ENCODE peak calls at places on chromosome X, in six cellular contexts. F, Q, H, J, G and S are unnamed samples. For H3K9me3, the result is how much of the 10 kb centered on the place peaks cover.

GRCh38 chrX:34406580-34406979 is 250.5 kb downstream of the TMEM47 start:
- DNase-seq in Q (no peak), J (no peak), H (no peak), G (no peak), F (no peak), S (no peak)

GRCh38 chrX:123899701-123900100 is 39.8 kb downstream of the XIAP start:
- DNase-seq in J (no peak), H (no peak), Q (no peak), F (no peak), G (no peak), S (no peak)

GRCh38 chrX:148381603-148382002 is 118.8 kb upstream of the AFF2 start:
- DNase-seq in Q (no peak), H (no peak), G (no peak), J (no peak), F (no peak), S (no peak)

GRCh38 chrX:54473993-54474859 is 21.8 kb downstream of the FGD1 start:
- DNase-seq in G (no peak), J (no peak), H (no peak), Q (no peak), F (no peak), S (no peak)

GRCh38 chrX:39675619-39676018 is 422.1 kb downstream of the BCOR start:
- DNase-seq in J (no peak), Q (no peak), G (no peak), H (peak), F (peak), S (no peak)

GRCh38 chrX:57918750-57919436 is 8.6 kb upstream of the ZXDA start:
- DNase-seq in G (no peak), J (no peak), Q (no peak), H (no peak), F (peak), S (peak)

GRCh38 chrX:53184836-53185235 is 40.2 kb downstream of the KDM5C start:
- DNase-seq in J (no peak), G (no peak), Q (no peak), F (no peak), H (no peak), S (no peak)

GRCh38 chrX:9340619-9341304 is 124.1 kb upstream of the TBL1X start:
- DNase-seq in G (peak), J (peak), F (peak), Q (no peak), H (peak), S (peak)

GRCh38 chrX:69539437-69539836 is 35.3 kb downstream of the NALF2 start:
- DNase-seq in J (no peak), F (no peak), Q (no peak), H (no peak), G (no peak), S (no peak)

GRCh38 chrX:38558681-38559080 is 2.7 kb upstream of the TSPAN7 start:
- DNase-seq in H (no peak), F (no peak), Q (no peak), G (no peak), J (no peak), S (no peak)

GRCh38 chrX:24282381-24283121 is 31.3 kb downstream of the SUPT20HL2 start:
- DNase-seq in Q (no peak), H (peak), G (no peak), F (no peak), J (no peak), S (no peak)

GRCh38 chrX:118823263-118824172 is at the start of gene ZCCHC12:
- DNase-seq in H (no peak), J (peak), Q (peak), F (peak), G (peak), S (peak)

GRCh38 chrX:57821703-57822375 is 88.4 kb downstream of the ZXDA start:
- DNase-seq in F (no peak), H (no peak), G (peak), J (no peak), Q (peak), S (peak)

GRCh38 chrX:117996918-117997480 is 119.6 kb downstream of the KLHL13 start:
- DNase-seq in G (no peak), Q (no peak), J (no peak), H (no peak), F (no peak), S (no peak)

GRCh38 chrX:154545673-154546274 is 872 bp downstream of the G6PD start:
- DNase-seq in F (no peak), J (no peak), Q (no peak), G (no peak), H (no peak), S (no peak)

GRCh38 chrX:38732866-38733265 is 68.4 kb upstream of the MID1IP1 start:
- DNase-seq in H (no peak), J (no peak), F (no peak), Q (no peak), G (no peak), S (no peak)

GRCh38 chrX:125378205-125378604 is 58.5 kb downstream of the TEX13C start:
- DNase-seq in G (no peak), F (no peak), H (no peak), J (no peak), Q (no peak), S (no peak)

GRCh38 chrX:47513697-47514085 is 30.7 kb upstream of the ZNF41 start:
- DNase-seq in G (no peak), Q (no peak), J (no peak), H (no peak), F (no peak), S (no peak)

GRCh38 chrX:19198448-19198847 is 76.2 kb upstream of the ADGRG2 start:
- DNase-seq in H (no peak), F (no peak), J (no peak), Q (no peak), G (no peak), S (no peak)

GRCh38 chrX:112851806-112852205 is 11.2 kb upstream of the AMOT start:
- DNase-seq in H (no peak), J (no peak), F (no peak), G (no peak), Q (no peak), S (no peak)

GRCh38 chrX:136754641-136755040 is 26.1 kb downstream of the ARHGEF6 start:
- DNase-seq in J (no peak), Q (no peak), G (peak), F (peak), H (peak), S (no peak)

GRCh38 chrX:103101280-103102042 is 8.5 kb upstream of the NXF3 start:
- DNase-seq in H (no peak), G (no peak), F (no peak), Q (no peak), J (no peak), S (no peak)

GRCh38 chrX:20718592-20718991 is 451.9 kb upstream of the RPS6KA3 start:
- DNase-seq in H (no peak), G (no peak), F (no peak), Q (peak), J (no peak), S (no peak)

GRCh38 chrX:2697741-2698294 is 6.7 kb downstream of the CD99 start:
- DNase-seq in Q (no peak), H (no peak), J (no peak), G (no peak), F (no peak), S (no peak)

GRCh38 chrX:74492720-74493201 is 71.5 kb downstream of the SLC16A2 start:
- DNase-seq in Q (peak), G (no peak), J (peak), F (no peak), H (no peak), S (no peak)

GRCh38 chrX:119488749-119489148 is 20.5 kb downstream of the SLC25A5 start:
- DNase-seq in Q (no peak), J (peak), F (peak), G (peak), H (peak), S (no peak)

GRCh38 chrX:43493751-43494150 is 162.3 kb upstream of the MAOA start:
- DNase-seq in J (no peak), F (no peak), H (no peak), G (no peak), Q (no peak), S (no peak)

GRCh38 chrX:150790021-150790420 is 96.8 kb downstream of the MTMR1 start:
- DNase-seq in H (no peak), F (no peak), G (no peak), J (no peak), Q (no peak), S (no peak)

GRCh38 chrX:140500427-140500826 is 4.4 kb downstream of the SOX3 start:
- DNase-seq in J (no peak), Q (no peak), H (no peak), G (no peak), F (no peak), S (no peak)

GRCh38 chrX:120570201-120570600 is 9.4 kb upstream of the CUL4B start:
- DNase-seq in F (no peak), Q (no peak), H (no peak), G (no peak), J (no peak), S (no peak)

GRCh38 chrX:153725832-153726285 is 1.2 kb downstream of the ABCD1 start:
- DNase-seq in H (no peak), F (peak), G (no peak), Q (no peak), J (no peak), S (no peak)

GRCh38 chrX:46588263-46588662 is 14.7 kb downstream of the CHST7 start:
- DNase-seq in F (peak), J (peak), G (no peak), Q (no peak), H (peak), S (no peak)

GRCh38 chrX:67435536-67435935 is 108.3 kb upstream of the AR start:
- DNase-seq in F (no peak), H (no peak), G (no peak), Q (no peak), J (no peak), S (no peak)
- H3K9me3 ChIP-seq in F (under half), H (under half), G (under half), Q (under half), J (under half), S (under half)

GRCh38 chrX:76643590-76643989 is 216.1 kb downstream of the MAGEE1 start:
- DNase-seq in J (no peak), H (no peak), F (no peak), G (no peak), Q (no peak), S (no peak)
- H3K9me3 ChIP-seq in J (under half), H (under half), F (under half), G (under half), Q (under half), S (under half)

DNA sequence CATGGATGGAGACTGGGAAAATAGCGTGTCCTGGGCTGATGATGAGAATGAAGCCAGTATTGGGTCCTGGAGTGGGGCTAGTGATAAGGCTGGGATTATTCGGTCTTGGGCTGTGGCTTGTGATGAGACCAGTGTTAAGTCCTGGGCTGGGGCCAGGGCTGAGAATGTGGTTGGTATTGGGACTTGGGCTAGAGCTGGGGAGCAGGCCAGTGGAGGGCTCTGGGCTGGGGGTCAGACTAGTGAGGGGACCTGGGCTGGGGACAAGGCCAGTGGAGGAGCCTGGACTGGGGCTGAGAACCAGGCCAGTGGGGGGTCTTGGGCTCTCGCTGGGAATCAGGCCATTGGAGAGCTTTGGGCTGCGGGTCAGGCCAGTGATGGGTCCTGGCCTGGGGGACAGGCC is 6.7 kb downstream of the ARMCX4 start:
- DNase-seq in J (no peak), F (no peak), Q (no peak), G (no peak), H (no peak), S (no peak)
- H3K9me3 ChIP-seq in J (under half), F (under half), Q (under half), G (under half), H (under half), S (under half)

GRCh38 chrX:459611-460010 is 72.9 kb upstream of the PPP2R3B start:
- DNase-seq in F (no peak), G (no peak), H (no peak), J (no peak), Q (no peak), S (no peak)
- H3K9me3 ChIP-seq in F (under half), G (under half), H (under half), J (under half), Q (under half), S (under half)